ENCODE peak calls at places on chromosome X, in four cellular contexts. Y, N, U and T are unnamed samples.

GRCh38 chrX:123685273-123685672 is 47.6 kb downstream of the THOC2 start:
- DNase-seq in U (no peak), N (no peak), Y (no peak), T (no peak)

GRCh38 chrX:23501974-23502373 is 165.3 kb upstream of the PRDX4 start:
- DNase-seq in N (no peak), U (no peak), Y (no peak), T (no peak)

GRCh38 chrX:48695524-48695875 is 1.0 kb upstream of the SUV39H1 start:
- DNase-seq in Y (no peak), N (no peak), U (no peak), T (no peak)

GRCh38 chrX:71493111-71493613 is 39.7 kb upstream of the OGT start:
- DNase-seq in N (no peak), Y (no peak), U (peak), T (no peak)

GRCh38 chrX:70066646-70067045 is 4.4 kb downstream of the OTUD6A start:
- DNase-seq in N (no peak), U (no peak), Y (no peak), T (no peak)

GRCh38 chrX:135086197-135086854 is 34.0 kb downstream of the ETDB start:
- DNase-seq in Y (peak), N (peak), U (peak), T (peak)

GRCh38 chrX:48937065-48937907 is 18.5 kb upstream of the PIM2 start:
- DNase-seq in Y (peak), U (no peak), N (peak), T (no peak)

GRCh38 chrX:132467029-132467428 is 21.8 kb downstream of the MBNL3 start:
- DNase-seq in U (no peak), N (no peak), Y (no peak), T (no peak)

GRCh38 chrX:72105436-72105835 is 26.3 kb downstream of the RTL5 start:
- DNase-seq in U (no peak), Y (no peak), N (peak), T (no peak)

GRCh38 chrX:50333308-50333707 is 128.7 kb downstream of the CCNB3 start:
- DNase-seq in U (no peak), N (no peak), Y (no peak), T (no peak)

GRCh38 chrX:95218964-95219363 is 1465.7 kb upstream of the DIAPH2 start:
- DNase-seq in N (no peak), Y (no peak), U (no peak), T (no peak)

GRCh38 chrX:68829594-68830485 is 1.0 kb downstream of the EFNB1 start:
- DNase-seq in N (no peak), Y (peak), U (no peak), T (no peak)

GRCh38 chrX:51737062-51737461 is 6.2 kb upstream of the GSPT2 start:
- DNase-seq in N (no peak), Y (no peak), U (no peak), T (no peak)

GRCh38 chrX:3788494-3789233 is 75.2 kb upstream of the PRKX start:
- DNase-seq in N (no peak), U (no peak), Y (no peak), T (no peak)

GRCh38 chrX:41889317-41890025 is 33.9 kb downstream of the CASK start:
- DNase-seq in N (no peak), Y (no peak), U (peak), T (no peak)

GRCh38 chrX:371907-372306 is 14.8 kb downstream of the PPP2R3B start:
- DNase-seq in Y (no peak), N (no peak), U (no peak), T (no peak)

GRCh38 chrX:68109162-68109561 is 324.1 kb downstream of the OPHN1 start:
- DNase-seq in Y (no peak), N (no peak), U (no peak), T (no peak)

GRCh38 chrX:40871385-40872082 is 136.2 kb upstream of the MED14 start:
- DNase-seq in U (no peak), Y (no peak), N (peak), T (no peak)

GRCh38 chrX:41452972-41453371 is 5.8 kb downstream of the NYX start:
- DNase-seq in N (no peak), Y (no peak), U (no peak), T (no peak)

GRCh38 chrX:115960440-115961084 is 210.0 kb upstream of the AGTR2 start:
- DNase-seq in U (no peak), N (no peak), Y (no peak), T (no peak)

GRCh38 chrX:40845331-40845911 is 110.1 kb upstream of the MED14 start:
- DNase-seq in N (no peak), Y (no peak), U (peak), T (no peak)

GRCh38 chrX:110743679-110744340 is 51.8 kb downstream of the CHRDL1 start:
- DNase-seq in U (no peak), N (no peak), Y (no peak), T (no peak)

GRCh38 chrX:80876877-80877276 is 67.2 kb upstream of the BRWD3 start:
- DNase-seq in N (peak), Y (peak), U (peak), T (no peak)

GRCh38 chrX:16316336-16316735 is 149.1 kb downstream of the MAGEB17 start:
- DNase-seq in Y (no peak), U (no peak), N (no peak), T (no peak)

GRCh38 chrX:41043950-41044349 is 41.3 kb upstream of the USP9X start:
- DNase-seq in U (no peak), N (no peak), Y (no peak), T (no peak)

GRCh38 chrX:104359124-104359523 is 104.4 kb upstream of the ESX1 start:
- DNase-seq in Y (no peak), U (no peak), N (no peak), T (no peak)

GRCh38 chrX:78747471-78747870 is at the start of gene LPAR4:
- DNase-seq in U (no peak), Y (no peak), N (no peak), T (no peak)

GRCh38 chrX:95248386-95248785 is 1436.3 kb upstream of the DIAPH2 start:
- DNase-seq in Y (no peak), N (no peak), U (no peak), T (no peak)

GRCh38 chrX:68646421-68646820 is 1.0 kb upstream of the STARD8 start:
- DNase-seq in N (no peak), U (no peak), Y (no peak), T (no peak)

DNA sequence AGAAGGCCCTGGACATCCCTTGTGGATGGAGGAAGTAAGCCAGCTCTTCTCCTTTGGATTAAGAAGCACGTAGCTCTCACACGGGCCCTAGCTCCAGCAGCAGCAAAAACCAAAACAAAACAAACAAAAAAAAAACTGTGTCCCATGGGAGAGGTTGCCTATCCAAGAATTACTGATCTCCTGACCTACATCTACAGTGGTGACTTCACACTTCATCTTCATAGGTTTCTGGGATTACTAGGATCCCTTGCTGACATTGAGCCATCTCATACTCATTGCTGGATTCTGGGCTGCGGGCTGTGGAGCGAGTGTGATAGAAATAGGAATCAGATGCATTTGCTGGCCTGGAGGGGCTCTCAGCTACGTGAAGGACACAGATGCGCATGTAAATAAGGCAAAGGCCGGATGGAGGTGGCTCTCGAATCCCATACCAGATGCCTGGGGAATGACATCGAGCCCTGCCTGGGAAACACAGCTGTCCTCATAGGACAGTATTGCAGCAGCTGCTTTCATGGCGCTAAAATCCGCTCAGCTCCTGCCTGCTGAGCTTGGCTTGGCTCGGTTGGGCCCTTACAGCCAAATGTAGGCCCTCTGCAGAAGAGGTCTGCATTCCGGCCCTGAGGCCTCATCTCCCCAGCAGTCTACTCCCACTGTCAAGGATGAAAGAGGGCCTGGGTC is 41.7 kb downstream of the CNGA2 start:
- DNase-seq in U (no peak), Y (no peak), N (no peak), T (no peak)
- TF ChIP-seq BHLHE40 in U (no peak), Y (no peak), N (no peak), T (no peak)

DNA sequence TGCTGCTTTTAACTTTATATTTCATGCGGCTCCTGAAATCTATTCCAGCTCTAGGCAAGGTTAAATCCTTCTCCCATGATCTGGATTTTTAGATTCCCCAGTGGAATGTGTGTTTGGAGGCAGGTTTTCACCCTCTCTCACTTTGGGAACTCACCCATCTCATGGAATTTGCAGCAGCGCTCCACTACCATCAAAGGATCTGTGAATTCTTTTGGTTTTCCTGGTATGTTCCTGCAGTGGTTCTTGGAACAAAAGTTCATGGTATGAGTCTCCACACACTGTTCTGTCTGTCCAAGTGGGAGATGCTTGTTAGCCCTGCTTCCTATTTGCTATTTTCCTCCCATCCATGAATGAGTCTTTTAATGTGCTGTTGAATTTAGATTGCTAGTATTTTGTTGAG is 14.0 kb downstream of the APOOL start:
- DNase-seq in U (no peak), N (no peak), Y (no peak), T (no peak)
- TF ChIP-seq FOXK2 in U (no peak), N (no peak), Y (no peak), T (no peak)

DNA sequence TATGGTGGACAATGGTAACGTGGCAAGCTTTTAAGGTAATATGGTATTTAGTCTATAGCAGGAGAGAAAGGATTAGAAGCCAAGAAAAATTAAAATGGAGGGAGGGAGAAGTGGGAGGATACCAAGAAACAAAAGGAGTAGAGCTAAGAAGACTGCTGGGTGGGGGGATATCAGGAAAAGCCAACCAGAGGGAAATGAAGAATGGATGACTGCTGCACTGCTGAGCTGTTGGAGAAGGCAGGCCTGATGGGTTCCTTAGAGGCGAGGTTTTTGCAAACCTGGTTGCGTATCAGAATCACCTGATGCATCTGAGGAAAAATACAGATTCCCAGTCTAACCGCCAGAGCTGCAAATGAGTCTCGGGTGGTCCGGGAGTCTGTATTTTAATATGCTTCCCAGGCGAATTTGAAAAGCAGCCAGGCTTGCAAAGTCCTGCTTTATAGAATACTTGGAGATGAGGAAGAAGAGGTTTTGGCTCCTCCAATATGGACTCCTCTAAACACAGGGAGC is 1.5 kb downstream of the PGRMC1 start:
- DNase-seq in U (no peak), Y (no peak), N (no peak), T (no peak)
- TF ChIP-seq FOXM1 in U (no peak), Y (no peak), N (no peak), T (no peak)

GRCh38 chrX:154398668-154399526 is 720 bp downstream of the RPL10 start:
- DNase-seq in U (peak), N (no peak), Y (peak), T (peak)
- TF ChIP-seq BHLHE40 in U (peak), N (peak), Y (peak), T (no peak)

GRCh38 chrX:12080265-12080664 is 58.0 kb upstream of the FRMPD4 start:
- DNase-seq in U (peak), Y (peak), N (no peak), T (peak)
- TF ChIP-seq FOXK2 in U (no peak), Y (no peak), N (no peak), T (no peak)

GRCh38 chrX:112935029-112935428 is 94.4 kb upstream of the AMOT start:
- DNase-seq in U (no peak), N (no peak), Y (no peak), T (no peak)
- TF ChIP-seq FOXM1 in U (no peak), N (no peak), Y (no peak), T (no peak)

GRCh38 chrX:9317174-9317573 is 147.7 kb upstream of the TBL1X start:
- DNase-seq in N (no peak), Y (no peak), U (no peak), T (no peak)
- TF ChIP-seq BHLHE40 in N (no peak), Y (no peak), U (no peak), T (no peak)

GRCh38 chrX:9668537-9668936 is 97.1 kb downstream of the GPR143 start:
- DNase-seq in N (no peak), Y (no peak), U (no peak), T (no peak)
- TF ChIP-seq FOXK2 in N (no peak), Y (no peak), U (no peak), T (no peak)